ENCODE peak calls at places on chromosomes 16 and 17, in five cellular contexts. N is aorta, M is iPS-NIHi11, J is kidney, T is NCI-H748 treated with DMSO at 0.1 percent for 48 hours. O is an unnamed sample.

GRCh38 chr16:67571981-67572431 is 9.7 kb downstream of the CTCF start:
- DNase-seq in M (no peak), J (no peak), T (no peak), N (no peak), O (no peak)

GRCh38 chr16:5709889-5710288 is 612.3 kb upstream of the EEF2KMT start:
- DNase-seq in M (peak), J (no peak), T (no peak), N (no peak), O (no peak)

GRCh38 chr16:3073448-3073847 is 8.0 kb downstream of the IL32 start:
- DNase-seq in J (peak), T (no peak), M (no peak), N (no peak), O (no peak)

GRCh38 chr16:75764154-75764768 is 38.0 kb upstream of the CPHXL start:
- DNase-seq in N (no peak), T (peak), J (no peak), M (peak), O (peak)

GRCh38 chr17:60165223-60165622 is 15.4 kb downstream of the CA4 start:
- DNase-seq in N (no peak), J (no peak), T (no peak), M (no peak), O (no peak)

GRCh38 chr17:72370819-72371218 is 250.0 kb downstream of the SOX9 start:
- DNase-seq in T (no peak), M (no peak), J (no peak), N (no peak), O (no peak)

GRCh38 chr17:44758414-44759095 is at the start of gene ADAM11:
- DNase-seq in M (peak), J (peak), T (no peak), N (peak), O (peak)

GRCh38 chr17:8392274-8392673 is 5.4 kb downstream of the RNF222 start:
- DNase-seq in N (no peak), T (no peak), J (no peak), M (no peak), O (no peak)

GRCh38 chr16:20851601-20852000 is 45.3 kb downstream of the REXO5 start:
- DNase-seq in N (peak), M (peak), T (no peak), J (peak), O (no peak)

GRCh38 chr17:57121308-57122042 is 36.4 kb downstream of the AKAP1 start:
- DNase-seq in M (peak), T (no peak), J (no peak), N (no peak), O (no peak)

GRCh38 chr16:57893559-57894389 is 77.2 kb downstream of the CNGB1 start:
- DNase-seq in M (no peak), T (no peak), J (no peak), N (no peak), O (no peak)

GRCh38 chr17:44781553-44782348 is 23.0 kb downstream of the ADAM11 start:
- DNase-seq in T (no peak), N (no peak), J (peak), M (peak), O (no peak)

GRCh38 chr17:38733315-38734234 is 3.4 kb downstream of the CISD3 start:
- DNase-seq in J (no peak), M (peak), N (no peak), T (no peak), O (no peak)

GRCh38 chr17:14933676-14934075 is 331.4 kb downstream of the PMP22 start:
- DNase-seq in J (no peak), T (no peak), N (no peak), M (no peak), O (no peak)

GRCh38 chr17:60970741-60971140 is 293.1 kb downstream of the BCAS3 start:
- DNase-seq in T (no peak), J (no peak), N (no peak), M (no peak), O (no peak)

GRCh38 chr17:44108440-44109311 is 14.8 kb downstream of the HDAC5 start:
- DNase-seq in T (no peak), N (peak), J (peak), M (no peak), O (no peak)

GRCh38 chr17:27674335-27674734 is 43.3 kb downstream of the LGALS9 start:
- DNase-seq in M (no peak), N (peak), J (peak), T (no peak), O (no peak)

O was measured in naive thymus-derived CD4-positive, alpha-beta T cell.